ENCODE peak calls at places on chromosomes 13 and 19, in ten cellular contexts. One of them, this sample, is unnamed.

GRCh38 chr19:10262771-10263170 is 8.1 kb upstream of the ICAM1 start:
- DNase-seq in GM12865: no peak
- DNase-seq in right lobe of liver: no peak
- DNase-seq in psoas muscle: no peak
- DNase-seq in heart left ventricle: no peak
- DNase-seq in testis: no peak
- DNase-seq in left ventricle myocardium inferior: no peak
- DNase-seq in LNCaP clone FGC: no peak
- DNase-seq in cardiac fibroblast: peak; percentile 36
- DNase-seq in A549: no peak
- DNase-seq in this sample: no peak

GRCh38 chr19:16117594-16118033 is 5.9 kb downstream of the RAB8A start:
- DNase-seq in GM12865: peak; percentile 91
- DNase-seq in right lobe of liver: no peak
- DNase-seq in psoas muscle: peak; percentile 36
- DNase-seq in heart left ventricle: no peak
- DNase-seq in testis: no peak
- DNase-seq in left ventricle myocardium inferior: no peak
- DNase-seq in LNCaP clone FGC: no peak
- DNase-seq in cardiac fibroblast: no peak
- DNase-seq in A549: no peak
- DNase-seq in this sample: no peak

GRCh38 chr19:8329993-8330392 is 8.7 kb downstream of the RPS28 start:
- DNase-seq in GM12865: no peak
- DNase-seq in right lobe of liver: no peak
- DNase-seq in psoas muscle: peak; percentile 8
- DNase-seq in heart left ventricle: no peak
- DNase-seq in testis: no peak
- DNase-seq in left ventricle myocardium inferior: no peak
- DNase-seq in LNCaP clone FGC: no peak
- DNase-seq in cardiac fibroblast: no peak
- DNase-seq in A549: no peak
- DNase-seq in this sample: no peak

GRCh38 chr13:72127031-72127430 is 260.0 kb upstream of the DACH1 start:
- DNase-seq in GM12865: no peak
- DNase-seq in right lobe of liver: no peak
- DNase-seq in psoas muscle: no peak
- DNase-seq in heart left ventricle: no peak
- DNase-seq in testis: no peak
- DNase-seq in left ventricle myocardium inferior: no peak
- DNase-seq in LNCaP clone FGC: no peak
- DNase-seq in cardiac fibroblast: no peak
- DNase-seq in A549: no peak
- DNase-seq in this sample: no peak

GRCh38 chr13:39012608-39013007 is 22.0 kb upstream of the STOML3 start:
- DNase-seq in GM12865: no peak
- DNase-seq in right lobe of liver: no peak
- DNase-seq in psoas muscle: no peak
- DNase-seq in heart left ventricle: no peak
- DNase-seq in testis: no peak
- DNase-seq in left ventricle myocardium inferior: no peak
- DNase-seq in LNCaP clone FGC: no peak
- DNase-seq in cardiac fibroblast: no peak
- DNase-seq in A549: no peak
- DNase-seq in this sample: no peak

GRCh38 chr19:1063030-1063908 is 3.7 kb upstream of the ARHGAP45 start:
- DNase-seq in GM12865: peak; percentile 86
- DNase-seq in right lobe of liver: no peak
- DNase-seq in psoas muscle: peak; percentile 70
- DNase-seq in heart left ventricle: no peak
- DNase-seq in testis: peak; percentile 72
- DNase-seq in left ventricle myocardium inferior: no peak
- DNase-seq in LNCaP clone FGC: no peak
- DNase-seq in cardiac fibroblast: no peak
- DNase-seq in A549: no peak
- DNase-seq in this sample: no peak

GRCh38 chr13:108154421-108154858 is 60.9 kb downstream of the LIG4 start:
- DNase-seq in GM12865: no peak
- DNase-seq in right lobe of liver: peak; percentile 69
- DNase-seq in psoas muscle: no peak
- DNase-seq in heart left ventricle: no peak
- DNase-seq in testis: no peak
- DNase-seq in left ventricle myocardium inferior: no peak
- DNase-seq in LNCaP clone FGC: no peak
- DNase-seq in cardiac fibroblast: no peak
- DNase-seq in A549: no peak
- DNase-seq in this sample: no peak

GRCh38 chr13:99647593-99647980 is 146.3 kb downstream of the TM9SF2 start:
- DNase-seq in GM12865: no peak
- DNase-seq in right lobe of liver: no peak
- DNase-seq in psoas muscle: no peak
- DNase-seq in heart left ventricle: no peak
- DNase-seq in testis: no peak
- DNase-seq in left ventricle myocardium inferior: no peak
- DNase-seq in LNCaP clone FGC: no peak
- DNase-seq in cardiac fibroblast: no peak
- DNase-seq in A549: no peak
- DNase-seq in this sample: no peak

GRCh38 chr13:102317593-102317992 is 84.3 kb downstream of the FGF14 start:
- DNase-seq in GM12865: no peak
- DNase-seq in right lobe of liver: peak; percentile 87
- DNase-seq in psoas muscle: peak; percentile 86
- DNase-seq in heart left ventricle: peak; percentile 89
- DNase-seq in testis: peak; percentile 71
- DNase-seq in left ventricle myocardium inferior: peak; percentile 87
- DNase-seq in LNCaP clone FGC: no peak
- DNase-seq in cardiac fibroblast: peak; percentile 81
- DNase-seq in A549: no peak
- DNase-seq in this sample: no peak

GRCh38 chr19:38878575-38879399 is 712 bp upstream of the RINL start:
- DNase-seq in GM12865: no peak
- DNase-seq in right lobe of liver: no peak
- DNase-seq in psoas muscle: peak; percentile 46
- DNase-seq in heart left ventricle: no peak
- DNase-seq in testis: no peak
- DNase-seq in left ventricle myocardium inferior: no peak
- DNase-seq in LNCaP clone FGC: no peak
- DNase-seq in cardiac fibroblast: no peak
- DNase-seq in A549: no peak
- DNase-seq in this sample: no peak
- TF ChIP-seq CTCF in GM12865: peak; percentile 14
- TF ChIP-seq CTCF in right lobe of liver: no peak
- TF ChIP-seq CTCF in psoas muscle: no peak
- TF ChIP-seq CTCF in heart left ventricle: no peak
- TF ChIP-seq CTCF in testis: no peak
- TF ChIP-seq CTCF in left ventricle myocardium inferior: no peak
- TF ChIP-seq CTCF in LNCaP clone FGC: no peak
- TF ChIP-seq CTCF in cardiac fibroblast: no peak
- TF ChIP-seq CTCF in A549: no peak
- TF ChIP-seq CTCF in this sample: no peak

GRCh38 chr19:19600793-19601346 is 17.6 kb downstream of the PBX4 start:
- DNase-seq in GM12865: peak; percentile 41
- DNase-seq in right lobe of liver: no peak
- DNase-seq in psoas muscle: no peak
- DNase-seq in heart left ventricle: no peak
- DNase-seq in testis: no peak
- DNase-seq in left ventricle myocardium inferior: no peak
- DNase-seq in LNCaP clone FGC: no peak
- DNase-seq in cardiac fibroblast: no peak
- DNase-seq in A549: no peak
- DNase-seq in this sample: no peak
- H3K4me3 ChIP-seq in GM12865: no peak overlapping the region
- H3K4me3 ChIP-seq in right lobe of liver: no peak overlapping the region
- H3K4me3 ChIP-seq in psoas muscle: no peak overlapping the region
- H3K4me3 ChIP-seq in heart left ventricle: no peak overlapping the region
- H3K4me3 ChIP-seq in testis: no peak overlapping the region
- H3K4me3 ChIP-seq in left ventricle myocardium inferior: no peak overlapping the region
- H3K4me3 ChIP-seq in LNCaP clone FGC: no peak overlapping the region
- H3K4me3 ChIP-seq in cardiac fibroblast: no peak overlapping the region
- H3K4me3 ChIP-seq in A549: no peak overlapping the region
- H3K4me3 ChIP-seq in this sample: no peak overlapping the region

DNA sequence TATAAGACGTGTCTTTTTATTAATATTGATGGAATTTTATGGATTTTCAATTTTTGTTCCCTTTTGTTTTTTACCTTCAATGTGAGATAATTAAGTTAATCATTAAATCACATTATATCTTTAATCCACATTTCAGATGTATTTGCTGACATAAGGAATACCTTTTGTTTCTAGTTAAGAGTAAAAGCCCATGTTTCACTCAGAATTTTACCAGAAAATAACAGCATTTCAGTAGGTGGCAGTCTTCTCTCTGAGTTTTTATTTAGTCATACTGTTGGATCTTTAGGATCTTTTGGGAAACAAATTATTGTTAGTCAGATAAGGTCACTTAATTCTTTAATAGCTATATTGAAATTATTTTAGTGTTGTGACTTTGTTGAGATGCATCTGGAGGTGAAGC is 67.9 kb downstream of the NDFIP2 start:
- DNase-seq in GM12865: no peak
- DNase-seq in right lobe of liver: no peak
- DNase-seq in psoas muscle: no peak
- DNase-seq in heart left ventricle: no peak
- DNase-seq in testis: no peak
- DNase-seq in left ventricle myocardium inferior: no peak
- DNase-seq in LNCaP clone FGC: no peak
- DNase-seq in cardiac fibroblast: peak; percentile 35
- DNase-seq in A549: no peak
- DNase-seq in this sample: no peak
- TF ChIP-seq CTCF in GM12865: no peak
- TF ChIP-seq CTCF in right lobe of liver: no peak
- TF ChIP-seq CTCF in psoas muscle: peak; percentile 8
- TF ChIP-seq CTCF in heart left ventricle: peak; percentile 51
- TF ChIP-seq CTCF in testis: no peak
- TF ChIP-seq CTCF in left ventricle myocardium inferior: peak; percentile 46
- TF ChIP-seq CTCF in LNCaP clone FGC: peak; percentile 41
- TF ChIP-seq CTCF in cardiac fibroblast: peak; percentile 36
- TF ChIP-seq CTCF in A549: peak; percentile 38
- TF ChIP-seq CTCF in this sample: no peak

GRCh38 chr19:18041054-18041453 is 33.1 kb downstream of the ARRDC2 start:
- DNase-seq in GM12865: no peak
- DNase-seq in right lobe of liver: no peak
- DNase-seq in psoas muscle: no peak
- DNase-seq in heart left ventricle: no peak
- DNase-seq in testis: no peak
- DNase-seq in left ventricle myocardium inferior: no peak
- DNase-seq in LNCaP clone FGC: no peak
- DNase-seq in cardiac fibroblast: no peak
- DNase-seq in A549: no peak
- DNase-seq in this sample: no peak

GRCh38 chr19:18049390-18049789 is 37.3 kb downstream of the IL12RB1 start:
- DNase-seq in GM12865: no peak
- DNase-seq in right lobe of liver: peak; percentile 98
- DNase-seq in psoas muscle: peak; percentile 95
- DNase-seq in heart left ventricle: peak; percentile 96
- DNase-seq in testis: peak; percentile 91
- DNase-seq in left ventricle myocardium inferior: peak; percentile 96
- DNase-seq in LNCaP clone FGC: no peak
- DNase-seq in cardiac fibroblast: peak; percentile 86
- DNase-seq in A549: no peak
- DNase-seq in this sample: no peak

GRCh38 chr19:18044825-18045304 is 36.9 kb downstream of the ARRDC2 start:
- DNase-seq in GM12865: peak; percentile 96
- DNase-seq in right lobe of liver: peak; percentile 79
- DNase-seq in psoas muscle: peak; percentile 85
- DNase-seq in heart left ventricle: peak; percentile 81
- DNase-seq in testis: peak; percentile 74
- DNase-seq in left ventricle myocardium inferior: peak; percentile 74
- DNase-seq in LNCaP clone FGC: no peak
- DNase-seq in cardiac fibroblast: peak; percentile 71
- DNase-seq in A549: no peak
- DNase-seq in this sample: no peak

GRCh38 chr19:18046066-18046718 is 38.2 kb downstream of the ARRDC2 start:
- DNase-seq in GM12865: no peak
- DNase-seq in right lobe of liver: no peak
- DNase-seq in psoas muscle: peak; percentile 68
- DNase-seq in heart left ventricle: no peak
- DNase-seq in testis: no peak
- DNase-seq in left ventricle myocardium inferior: no peak
- DNase-seq in LNCaP clone FGC: no peak
- DNase-seq in cardiac fibroblast: peak; percentile 49
- DNase-seq in A549: no peak
- DNase-seq in this sample: peak; percentile 78

DNA sequence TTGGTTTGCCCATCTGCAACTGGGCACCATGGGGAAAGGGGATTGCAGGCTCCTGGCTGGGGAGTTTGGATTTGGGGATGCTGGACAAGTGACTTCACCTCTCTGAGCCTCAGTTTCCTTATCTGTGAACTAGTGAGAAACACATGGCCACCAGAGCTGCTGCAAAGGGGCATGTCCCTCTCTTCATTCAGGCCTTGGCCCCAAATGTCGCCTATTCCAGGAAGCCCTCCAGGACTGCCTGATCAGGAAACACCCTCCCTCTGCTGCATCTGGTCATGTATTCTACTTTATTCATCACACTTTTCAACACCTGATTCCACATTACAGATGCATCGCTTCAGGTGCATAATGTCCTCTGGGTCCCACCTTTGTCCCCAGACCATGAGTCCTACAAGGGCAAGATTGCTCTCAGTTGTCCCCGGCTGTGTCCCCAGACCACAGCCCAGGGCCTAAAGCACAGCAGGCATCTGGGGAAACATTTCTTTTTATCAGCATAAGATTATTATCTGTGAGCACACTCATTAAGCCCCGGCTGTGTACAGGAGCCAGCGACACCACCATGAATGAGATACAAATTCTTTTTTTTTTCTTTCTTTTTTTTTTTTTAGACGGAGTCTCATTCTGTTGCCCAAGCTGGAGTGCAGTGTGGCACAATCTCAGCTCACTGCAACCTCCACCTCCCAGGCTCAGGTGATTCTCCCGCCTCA is 37.5 kb downstream of the ARRDC2 start:
- DNase-seq in GM12865: no peak
- DNase-seq in right lobe of liver: no peak
- DNase-seq in psoas muscle: no peak
- DNase-seq in heart left ventricle: no peak
- DNase-seq in testis: no peak
- DNase-seq in left ventricle myocardium inferior: no peak
- DNase-seq in LNCaP clone FGC: no peak
- DNase-seq in cardiac fibroblast: no peak
- DNase-seq in A549: no peak
- DNase-seq in this sample: no peak
- H3K4me3 ChIP-seq in GM12865: no peak overlapping the region
- H3K4me3 ChIP-seq in right lobe of liver: peak overlapping the region; percentile 41
- H3K4me3 ChIP-seq in psoas muscle: peak overlapping the region; percentile 62
- H3K4me3 ChIP-seq in heart left ventricle: peak overlapping the region; percentile 60
- H3K4me3 ChIP-seq in testis: peak overlapping the region; percentile 36
- H3K4me3 ChIP-seq in left ventricle myocardium inferior: peak overlapping the region; percentile 62
- H3K4me3 ChIP-seq in LNCaP clone FGC: peak overlapping the region; percentile 17
- H3K4me3 ChIP-seq in cardiac fibroblast: peak overlapping the region; percentile 35
- H3K4me3 ChIP-seq in A549: no peak overlapping the region
- H3K4me3 ChIP-seq in this sample: peak overlapping the region; percentile 14

DNA sequence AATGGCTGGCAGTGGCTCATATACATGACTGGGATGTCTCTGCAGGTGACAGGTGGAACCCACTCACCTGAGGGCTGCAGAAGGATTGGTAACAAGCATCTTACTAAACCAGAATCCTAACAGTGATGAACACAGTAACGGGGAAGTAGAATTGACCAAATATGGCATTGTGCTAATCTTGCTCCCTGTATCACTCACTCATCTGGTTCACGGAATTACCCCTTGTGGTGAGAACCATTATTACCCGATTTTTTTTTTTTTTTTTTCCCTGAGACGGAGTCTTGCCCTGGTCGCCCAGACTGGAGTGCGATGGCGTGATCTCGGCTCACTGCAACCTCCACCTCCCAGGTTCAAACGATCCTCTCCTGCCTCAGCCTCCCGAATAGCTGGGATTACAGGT is 69.5 kb downstream of the PTPRS start:
- DNase-seq in GM12865: peak; percentile 19
- DNase-seq in right lobe of liver: no peak
- DNase-seq in psoas muscle: no peak
- DNase-seq in heart left ventricle: no peak
- DNase-seq in testis: no peak
- DNase-seq in left ventricle myocardium inferior: no peak
- DNase-seq in LNCaP clone FGC: no peak
- DNase-seq in cardiac fibroblast: no peak
- DNase-seq in A549: peak; percentile 24
- DNase-seq in this sample: no peak
- TF ChIP-seq CTCF in GM12865: peak; percentile 14
- TF ChIP-seq CTCF in right lobe of liver: no peak
- TF ChIP-seq CTCF in psoas muscle: no peak
- TF ChIP-seq CTCF in heart left ventricle: no peak
- TF ChIP-seq CTCF in testis: peak; percentile 26
- TF ChIP-seq CTCF in left ventricle myocardium inferior: no peak
- TF ChIP-seq CTCF in LNCaP clone FGC: no peak
- TF ChIP-seq CTCF in cardiac fibroblast: peak; percentile 25
- TF ChIP-seq CTCF in A549: no peak
- TF ChIP-seq CTCF in this sample: peak; percentile 10

This sample was measured in HFF-Myc.